ENCODE peak calls at places on chromosomes 2 and 18, in ten cellular contexts. One of them, this sample, is unnamed.

GRCh38 chr2:174788291-174788929 is 24.1 kb upstream of the CHRNA1 start:
- DNase-seq in activated T-cell treated with anti-CD3 and anti-CD28 coated beads for 24 hours: no peak
- DNase-seq in ovary: no peak
- DNase-seq in activated CD4-positive, alpha-beta T cell treated with anti-CD3 and anti-CD28 coated beads for 48 hours: no peak
- DNase-seq in stimulated activated CD4-positive, alpha-beta T cell treated with anti-CD3 and anti-CD28 coated beads, Interleukin-1b, Interleukin-23, amount 100 ng/mL, for 48 hours: no peak
- DNase-seq in T-cell: no peak
- DNase-seq in left ventricle myocardium inferior: no peak
- DNase-seq in neuronal stem cell: no peak
- DNase-seq in globus pallidus: no peak
- DNase-seq in upper lobe of right lung: no peak
- DNase-seq in this sample: no peak

GRCh38 chr18:63808125-63808524 is 32.9 kb downstream of the SERPINB7 start:
- DNase-seq in upper lobe of right lung: no peak
- DNase-seq in neuronal stem cell: no peak
- DNase-seq in left ventricle myocardium inferior: no peak
- DNase-seq in ovary: no peak
- DNase-seq in activated CD4-positive, alpha-beta T cell treated with anti-CD3 and anti-CD28 coated beads for 48 hours: no peak
- DNase-seq in globus pallidus: no peak
- DNase-seq in stimulated activated CD4-positive, alpha-beta T cell treated with anti-CD3 and anti-CD28 coated beads, Interleukin-1b, Interleukin-23, amount 100 ng/mL, for 48 hours: no peak
- DNase-seq in T-cell: no peak
- DNase-seq in activated T-cell treated with anti-CD3 and anti-CD28 coated beads for 24 hours: no peak
- DNase-seq in this sample: no peak

GRCh38 chr18:6031442-6031841 is 136.1 kb upstream of the TMEM200C start:
- DNase-seq in ovary: no peak
- DNase-seq in T-cell: no peak
- DNase-seq in stimulated activated CD4-positive, alpha-beta T cell treated with anti-CD3 and anti-CD28 coated beads, Interleukin-1b, Interleukin-23, amount 100 ng/mL, for 48 hours: no peak
- DNase-seq in left ventricle myocardium inferior: no peak
- DNase-seq in upper lobe of right lung: no peak
- DNase-seq in activated T-cell treated with anti-CD3 and anti-CD28 coated beads for 24 hours: no peak
- DNase-seq in neuronal stem cell: no peak
- DNase-seq in activated CD4-positive, alpha-beta T cell treated with anti-CD3 and anti-CD28 coated beads for 48 hours: no peak
- DNase-seq in globus pallidus: no peak
- DNase-seq in this sample: no peak

GRCh38 chr2:148974126-148974525 is 64.4 kb upstream of the LYPD6B start:
- DNase-seq in stimulated activated CD4-positive, alpha-beta T cell treated with anti-CD3 and anti-CD28 coated beads, Interleukin-1b, Interleukin-23, amount 100 ng/mL, for 48 hours: no peak
- DNase-seq in activated CD4-positive, alpha-beta T cell treated with anti-CD3 and anti-CD28 coated beads for 48 hours: no peak
- DNase-seq in ovary: no peak
- DNase-seq in neuronal stem cell: no peak
- DNase-seq in left ventricle myocardium inferior: no peak
- DNase-seq in upper lobe of right lung: no peak
- DNase-seq in T-cell: no peak
- DNase-seq in activated T-cell treated with anti-CD3 and anti-CD28 coated beads for 24 hours: no peak
- DNase-seq in globus pallidus: no peak
- DNase-seq in this sample: no peak

GRCh38 chr2:159086874-159087273 is 118.4 kb downstream of the TANC1 start:
- DNase-seq in activated T-cell treated with anti-CD3 and anti-CD28 coated beads for 24 hours: no peak
- DNase-seq in stimulated activated CD4-positive, alpha-beta T cell treated with anti-CD3 and anti-CD28 coated beads, Interleukin-1b, Interleukin-23, amount 100 ng/mL, for 48 hours: no peak
- DNase-seq in upper lobe of right lung: no peak
- DNase-seq in neuronal stem cell: no peak
- DNase-seq in ovary: no peak
- DNase-seq in left ventricle myocardium inferior: no peak
- DNase-seq in T-cell: no peak
- DNase-seq in globus pallidus: no peak
- DNase-seq in activated CD4-positive, alpha-beta T cell treated with anti-CD3 and anti-CD28 coated beads for 48 hours: no peak
- DNase-seq in this sample: no peak

GRCh38 chr2:78417355-78417754 is 608.1 kb upstream of the REG3G start:
- DNase-seq in activated T-cell treated with anti-CD3 and anti-CD28 coated beads for 24 hours: no peak
- DNase-seq in activated CD4-positive, alpha-beta T cell treated with anti-CD3 and anti-CD28 coated beads for 48 hours: no peak
- DNase-seq in globus pallidus: no peak
- DNase-seq in stimulated activated CD4-positive, alpha-beta T cell treated with anti-CD3 and anti-CD28 coated beads, Interleukin-1b, Interleukin-23, amount 100 ng/mL, for 48 hours: no peak
- DNase-seq in neuronal stem cell: no peak
- DNase-seq in left ventricle myocardium inferior: no peak
- DNase-seq in ovary: no peak
- DNase-seq in upper lobe of right lung: no peak
- DNase-seq in T-cell: no peak
- DNase-seq in this sample: no peak

GRCh38 chr2:88187927-88188326 is 17.8 kb downstream of the THNSL2 start:
- DNase-seq in globus pallidus: no peak
- DNase-seq in activated T-cell treated with anti-CD3 and anti-CD28 coated beads for 24 hours: no peak
- DNase-seq in ovary: no peak
- DNase-seq in neuronal stem cell: no peak
- DNase-seq in T-cell: no peak
- DNase-seq in stimulated activated CD4-positive, alpha-beta T cell treated with anti-CD3 and anti-CD28 coated beads, Interleukin-1b, Interleukin-23, amount 100 ng/mL, for 48 hours: no peak
- DNase-seq in upper lobe of right lung: no peak
- DNase-seq in activated CD4-positive, alpha-beta T cell treated with anti-CD3 and anti-CD28 coated beads for 48 hours: no peak
- DNase-seq in left ventricle myocardium inferior: no peak
- DNase-seq in this sample: no peak

GRCh38 chr2:226721541-226721940 is 78.1 kb downstream of the IRS1 start:
- DNase-seq in neuronal stem cell: no peak
- DNase-seq in left ventricle myocardium inferior: peak
- DNase-seq in activated T-cell treated with anti-CD3 and anti-CD28 coated beads for 24 hours: no peak
- DNase-seq in T-cell: no peak
- DNase-seq in upper lobe of right lung: no peak
- DNase-seq in stimulated activated CD4-positive, alpha-beta T cell treated with anti-CD3 and anti-CD28 coated beads, Interleukin-1b, Interleukin-23, amount 100 ng/mL, for 48 hours: no peak
- DNase-seq in globus pallidus: no peak
- DNase-seq in activated CD4-positive, alpha-beta T cell treated with anti-CD3 and anti-CD28 coated beads for 48 hours: no peak
- DNase-seq in ovary: peak
- DNase-seq in this sample: peak

GRCh38 chr2:20172273-20173052 is 52.5 kb downstream of the SDC1 start:
- DNase-seq in T-cell: no peak
- DNase-seq in stimulated activated CD4-positive, alpha-beta T cell treated with anti-CD3 and anti-CD28 coated beads, Interleukin-1b, Interleukin-23, amount 100 ng/mL, for 48 hours: no peak
- DNase-seq in neuronal stem cell: no peak
- DNase-seq in ovary: no peak
- DNase-seq in upper lobe of right lung: peak
- DNase-seq in activated CD4-positive, alpha-beta T cell treated with anti-CD3 and anti-CD28 coated beads for 48 hours: no peak
- DNase-seq in globus pallidus: no peak
- DNase-seq in left ventricle myocardium inferior: no peak
- DNase-seq in activated T-cell treated with anti-CD3 and anti-CD28 coated beads for 24 hours: no peak
- DNase-seq in this sample: no peak

GRCh38 chr18:57561728-57562423 is 24.6 kb downstream of the FECH start:
- DNase-seq in left ventricle myocardium inferior: no peak
- DNase-seq in upper lobe of right lung: no peak
- DNase-seq in activated T-cell treated with anti-CD3 and anti-CD28 coated beads for 24 hours: no peak
- DNase-seq in globus pallidus: peak
- DNase-seq in activated CD4-positive, alpha-beta T cell treated with anti-CD3 and anti-CD28 coated beads for 48 hours: peak
- DNase-seq in ovary: no peak
- DNase-seq in stimulated activated CD4-positive, alpha-beta T cell treated with anti-CD3 and anti-CD28 coated beads, Interleukin-1b, Interleukin-23, amount 100 ng/mL, for 48 hours: no peak
- DNase-seq in neuronal stem cell: peak
- DNase-seq in T-cell: peak
- DNase-seq in this sample: no peak

GRCh38 chr18:14940738-14941137 is 192.8 kb downstream of the ANKRD30B start:
- DNase-seq in globus pallidus: no peak
- DNase-seq in activated T-cell treated with anti-CD3 and anti-CD28 coated beads for 24 hours: no peak
- DNase-seq in T-cell: no peak
- DNase-seq in stimulated activated CD4-positive, alpha-beta T cell treated with anti-CD3 and anti-CD28 coated beads, Interleukin-1b, Interleukin-23, amount 100 ng/mL, for 48 hours: no peak
- DNase-seq in ovary: no peak
- DNase-seq in left ventricle myocardium inferior: no peak
- DNase-seq in activated CD4-positive, alpha-beta T cell treated with anti-CD3 and anti-CD28 coated beads for 48 hours: no peak
- DNase-seq in neuronal stem cell: no peak
- DNase-seq in upper lobe of right lung: no peak
- DNase-seq in this sample: no peak

GRCh38 chr2:118310016-118310877 is 222.0 kb downstream of the INSIG2 start:
- DNase-seq in upper lobe of right lung: peak
- DNase-seq in left ventricle myocardium inferior: no peak
- DNase-seq in activated T-cell treated with anti-CD3 and anti-CD28 coated beads for 24 hours: peak
- DNase-seq in stimulated activated CD4-positive, alpha-beta T cell treated with anti-CD3 and anti-CD28 coated beads, Interleukin-1b, Interleukin-23, amount 100 ng/mL, for 48 hours: peak
- DNase-seq in ovary: no peak
- DNase-seq in T-cell: peak
- DNase-seq in activated CD4-positive, alpha-beta T cell treated with anti-CD3 and anti-CD28 coated beads for 48 hours: peak
- DNase-seq in globus pallidus: peak
- DNase-seq in neuronal stem cell: no peak
- DNase-seq in this sample: peak

GRCh38 chr18:5413447-5413846 is 117.9 kb upstream of the ZBTB14 start:
- DNase-seq in left ventricle myocardium inferior: no peak
- DNase-seq in activated CD4-positive, alpha-beta T cell treated with anti-CD3 and anti-CD28 coated beads for 48 hours: no peak
- DNase-seq in T-cell: no peak
- DNase-seq in ovary: no peak
- DNase-seq in stimulated activated CD4-positive, alpha-beta T cell treated with anti-CD3 and anti-CD28 coated beads, Interleukin-1b, Interleukin-23, amount 100 ng/mL, for 48 hours: no peak
- DNase-seq in globus pallidus: peak
- DNase-seq in upper lobe of right lung: no peak
- DNase-seq in activated T-cell treated with anti-CD3 and anti-CD28 coated beads for 24 hours: no peak
- DNase-seq in neuronal stem cell: no peak
- DNase-seq in this sample: no peak

GRCh38 chr2:45892757-45893156 is 241.3 kb downstream of the PRKCE start:
- DNase-seq in activated T-cell treated with anti-CD3 and anti-CD28 coated beads for 24 hours: no peak
- DNase-seq in neuronal stem cell: no peak
- DNase-seq in left ventricle myocardium inferior: peak
- DNase-seq in globus pallidus: no peak
- DNase-seq in T-cell: no peak
- DNase-seq in upper lobe of right lung: no peak
- DNase-seq in activated CD4-positive, alpha-beta T cell treated with anti-CD3 and anti-CD28 coated beads for 48 hours: no peak
- DNase-seq in ovary: no peak
- DNase-seq in stimulated activated CD4-positive, alpha-beta T cell treated with anti-CD3 and anti-CD28 coated beads, Interleukin-1b, Interleukin-23, amount 100 ng/mL, for 48 hours: no peak
- DNase-seq in this sample: no peak

GRCh38 chr2:34838408-34838807 is 1239.3 kb upstream of the FAM98A start:
- DNase-seq in neuronal stem cell: no peak
- DNase-seq in activated CD4-positive, alpha-beta T cell treated with anti-CD3 and anti-CD28 coated beads for 48 hours: no peak
- DNase-seq in T-cell: no peak
- DNase-seq in stimulated activated CD4-positive, alpha-beta T cell treated with anti-CD3 and anti-CD28 coated beads, Interleukin-1b, Interleukin-23, amount 100 ng/mL, for 48 hours: no peak
- DNase-seq in ovary: no peak
- DNase-seq in globus pallidus: no peak
- DNase-seq in activated T-cell treated with anti-CD3 and anti-CD28 coated beads for 24 hours: no peak
- DNase-seq in left ventricle myocardium inferior: no peak
- DNase-seq in upper lobe of right lung: no peak
- DNase-seq in this sample: no peak

GRCh38 chr2:12543452-12544220 is 173.1 kb upstream of the TRIB2 start:
- DNase-seq in neuronal stem cell: no peak
- DNase-seq in globus pallidus: no peak
- DNase-seq in left ventricle myocardium inferior: no peak
- DNase-seq in activated CD4-positive, alpha-beta T cell treated with anti-CD3 and anti-CD28 coated beads for 48 hours: no peak
- DNase-seq in activated T-cell treated with anti-CD3 and anti-CD28 coated beads for 24 hours: no peak
- DNase-seq in ovary: no peak
- DNase-seq in upper lobe of right lung: no peak
- DNase-seq in T-cell: no peak
- DNase-seq in stimulated activated CD4-positive, alpha-beta T cell treated with anti-CD3 and anti-CD28 coated beads, Interleukin-1b, Interleukin-23, amount 100 ng/mL, for 48 hours: no peak
- DNase-seq in this sample: no peak